ENCODE peak calls at places on chromosomes 11 and 22, in four cellular contexts. One of them, this sample, is unnamed.

GRCh38 chr11:46338636-46338987 is 8.7 kb upstream of the DGKZ start:
- DNase-seq in stomach: no peak
- DNase-seq in HT1080: no peak
- DNase-seq in CD8-positive, alpha-beta memory T cell: no peak
- DNase-seq in this sample: no peak

GRCh38 chr11:135069884-135070283 is 657.8 kb upstream of the B3GAT1 start:
- DNase-seq in HT1080: peak
- DNase-seq in CD8-positive, alpha-beta memory T cell: no peak
- DNase-seq in stomach: no peak
- DNase-seq in this sample: no peak

GRCh38 chr22:45336971-45337431 is 27.3 kb downstream of the FAM118A start:
- DNase-seq in stomach: peak
- DNase-seq in HT1080: no peak
- DNase-seq in CD8-positive, alpha-beta memory T cell: no peak
- DNase-seq in this sample: no peak

GRCh38 chr11:12958984-12959383 is 50.1 kb upstream of the RASSF10 start:
- DNase-seq in stomach: no peak
- DNase-seq in HT1080: no peak
- DNase-seq in CD8-positive, alpha-beta memory T cell: no peak
- DNase-seq in this sample: no peak

GRCh38 chr22:20088263-20088648 is 8.2 kb downstream of the DGCR8 start:
- DNase-seq in CD8-positive, alpha-beta memory T cell: no peak
- DNase-seq in HT1080: no peak
- DNase-seq in stomach: no peak
- DNase-seq in this sample: no peak

GRCh38 chr22:21841422-21841821 is 26.0 kb downstream of the MAPK1 start:
- DNase-seq in CD8-positive, alpha-beta memory T cell: no peak
- DNase-seq in stomach: no peak
- DNase-seq in HT1080: no peak
- DNase-seq in this sample: no peak

GRCh38 chr11:108618529-108618928 is 25.0 kb upstream of the EXPH5 start:
- DNase-seq in stomach: no peak
- DNase-seq in CD8-positive, alpha-beta memory T cell: no peak
- DNase-seq in HT1080: no peak
- DNase-seq in this sample: peak

GRCh38 chr11:126105022-126105747 is 42.5 kb upstream of the CDON start:
- DNase-seq in stomach: no peak
- DNase-seq in CD8-positive, alpha-beta memory T cell: no peak
- DNase-seq in HT1080: no peak
- DNase-seq in this sample: no peak

GRCh38 chr11:64826578-64827450 is 16.5 kb upstream of the MEN1 start:
- DNase-seq in stomach: no peak
- DNase-seq in CD8-positive, alpha-beta memory T cell: no peak
- DNase-seq in HT1080: no peak
- DNase-seq in this sample: no peak

GRCh38 chr11:114953039-114953438 is 274.7 kb downstream of the NXPE2 start:
- DNase-seq in CD8-positive, alpha-beta memory T cell: no peak
- DNase-seq in HT1080: no peak
- DNase-seq in stomach: no peak
- DNase-seq in this sample: no peak

GRCh38 chr11:15830730-15831443 is 525.5 kb downstream of the SOX6 start:
- DNase-seq in CD8-positive, alpha-beta memory T cell: no peak
- DNase-seq in stomach: no peak
- DNase-seq in HT1080: peak
- DNase-seq in this sample: no peak

GRCh38 chr11:24861440-24861839 is 364.6 kb downstream of the LUZP2 start:
- DNase-seq in HT1080: no peak
- DNase-seq in CD8-positive, alpha-beta memory T cell: no peak
- DNase-seq in stomach: no peak
- DNase-seq in this sample: no peak

GRCh38 chr11:10540546-10540914 is 457 bp downstream of the RNF141 start:
- DNase-seq in CD8-positive, alpha-beta memory T cell: no peak
- DNase-seq in HT1080: no peak
- DNase-seq in stomach: peak
- DNase-seq in this sample: no peak

GRCh38 chr11:84425704-84426103 is 1139.5 kb upstream of the CCDC90B start:
- DNase-seq in CD8-positive, alpha-beta memory T cell: no peak
- DNase-seq in stomach: no peak
- DNase-seq in HT1080: no peak
- DNase-seq in this sample: no peak

GRCh38 chr11:16776716-16777115 is 38.3 kb downstream of the C11orf58 start:
- DNase-seq in stomach: peak
- DNase-seq in HT1080: no peak
- DNase-seq in CD8-positive, alpha-beta memory T cell: no peak
- DNase-seq in this sample: no peak

GRCh38 chr11:3205261-3206127 is 13.1 kb downstream of the MRGPRG start:
- DNase-seq in stomach: no peak
- DNase-seq in HT1080: no peak
- DNase-seq in CD8-positive, alpha-beta memory T cell: no peak
- DNase-seq in this sample: no peak

GRCh38 chr22:43171607-43172006 is 15.3 kb downstream of the TTLL12 start:
- DNase-seq in HT1080: no peak
- DNase-seq in stomach: peak
- DNase-seq in CD8-positive, alpha-beta memory T cell: no peak
- DNase-seq in this sample: no peak

GRCh38 chr11:68021167-68021787 is 9.2 kb upstream of the NDUFS8 start:
- DNase-seq in CD8-positive, alpha-beta memory T cell: no peak
- DNase-seq in stomach: peak
- DNase-seq in HT1080: peak
- DNase-seq in this sample: no peak

GRCh38 chr11:8740156-8740555 is 57.6 kb downstream of the RPL27A start:
- DNase-seq in stomach: no peak
- DNase-seq in HT1080: no peak
- DNase-seq in CD8-positive, alpha-beta memory T cell: no peak
- DNase-seq in this sample: no peak

GRCh38 chr22:37953437-37954179 is at the start of the genes C22orf23 and POLR2F:
- DNase-seq in CD8-positive, alpha-beta memory T cell: peak
- DNase-seq in stomach: peak
- DNase-seq in HT1080: peak
- DNase-seq in this sample: peak

GRCh38 chr11:118202599-118203422 is 22.0 kb downstream of the JAML start:
- DNase-seq in CD8-positive, alpha-beta memory T cell: peak
- DNase-seq in HT1080: no peak
- DNase-seq in stomach: peak
- DNase-seq in this sample: no peak

GRCh38 chr11:24046731-24047130 is 450.1 kb upstream of the LUZP2 start:
- DNase-seq in CD8-positive, alpha-beta memory T cell: no peak
- DNase-seq in HT1080: no peak
- DNase-seq in stomach: no peak
- DNase-seq in this sample: no peak

GRCh38 chr11:129247129-129247528 is 55.0 kb upstream of the ARHGAP32 start:
- DNase-seq in HT1080: no peak
- DNase-seq in CD8-positive, alpha-beta memory T cell: no peak
- DNase-seq in stomach: no peak
- DNase-seq in this sample: no peak

GRCh38 chr11:60348116-60348515 is 21.1 kb downstream of the MS4A6E start:
- DNase-seq in CD8-positive, alpha-beta memory T cell: no peak
- DNase-seq in stomach: no peak
- DNase-seq in HT1080: no peak
- DNase-seq in this sample: no peak

GRCh38 chr11:92453055-92453454 is 228.4 kb downstream of the FAT3 start:
- DNase-seq in HT1080: peak
- DNase-seq in CD8-positive, alpha-beta memory T cell: no peak
- DNase-seq in stomach: no peak
- DNase-seq in this sample: no peak

GRCh38 chr11:12272821-12273617 is 104.4 kb upstream of the PARVA start:
- DNase-seq in HT1080: peak
- DNase-seq in stomach: no peak
- DNase-seq in CD8-positive, alpha-beta memory T cell: no peak
- DNase-seq in this sample: no peak

GRCh38 chr22:49258107-49259010 is 569.3 kb downstream of the BRD1 start:
- DNase-seq in stomach: peak
- DNase-seq in HT1080: no peak
- DNase-seq in CD8-positive, alpha-beta memory T cell: no peak
- DNase-seq in this sample: no peak

GRCh38 chr11:63839508-63840355 is 822 bp downstream of the MARK2 start:
- DNase-seq in HT1080: no peak
- DNase-seq in stomach: peak
- DNase-seq in CD8-positive, alpha-beta memory T cell: no peak
- DNase-seq in this sample: no peak

GRCh38 chr22:41840216-41840615 is 7.3 kb downstream of the SREBF2 start:
- DNase-seq in HT1080: no peak
- DNase-seq in stomach: no peak
- DNase-seq in CD8-positive, alpha-beta memory T cell: no peak
- DNase-seq in this sample: no peak

GRCh38 chr22:29768052-29768680 is 997 bp downstream of the UQCR10 start:
- DNase-seq in HT1080: no peak
- DNase-seq in CD8-positive, alpha-beta memory T cell: no peak
- DNase-seq in stomach: no peak
- DNase-seq in this sample: no peak

GRCh38 chr11:2708757-2709281 is 9.0 kb upstream of the KCNQ1OT1 start:
- DNase-seq in stomach: no peak
- DNase-seq in HT1080: no peak
- DNase-seq in CD8-positive, alpha-beta memory T cell: no peak
- DNase-seq in this sample: no peak

GRCh38 chr11:77030834-77031414 is 3.3 kb upstream of the B3GNT6 start:
- DNase-seq in HT1080: no peak
- DNase-seq in stomach: no peak
- DNase-seq in CD8-positive, alpha-beta memory T cell: no peak
- DNase-seq in this sample: no peak

GRCh38 chr22:25482091-25482760 is 82.2 kb upstream of the GRK3 start:
- DNase-seq in CD8-positive, alpha-beta memory T cell: no peak
- DNase-seq in stomach: no peak
- DNase-seq in HT1080: no peak
- DNase-seq in this sample: no peak

GRCh38 chr11:14310696-14311095 is 48.3 kb downstream of the RRAS2 start:
- DNase-seq in HT1080: no peak
- DNase-seq in stomach: no peak
- DNase-seq in CD8-positive, alpha-beta memory T cell: no peak
- DNase-seq in this sample: no peak